ENCODE peak calls at places on chromosomes 4 and X, in seven cellular contexts. Z is ovary; R is PC-9; U is AG04450; P is CD4-positive, alpha-beta T cell; W is neural progenitor cell; V is upper lobe of right lung. G is an unnamed sample.

GRCh38 chrX:135914404-135914803 is 20.9 kb downstream of the SAGE1 start:
- DNase-seq in W (no peak), U (no peak), V (no peak), R (no peak), P (no peak), Z (no peak), G (no peak)

GRCh38 chrX:15594371-15594770 is 6.4 kb downstream of the ACE2 start:
- DNase-seq in W (no peak), V (no peak), R (no peak), U (no peak), P (no peak), Z (no peak), G (peak)

GRCh38 chr4:98612318-98613250 is 45.8 kb downstream of the TSPAN5 start:
- DNase-seq in V (no peak), P (no peak), W (peak), Z (no peak), R (no peak), U (no peak), G (no peak)

GRCh38 chr4:88211473-88212252 is 53.2 kb upstream of the ABCG2 start:
- DNase-seq in P (peak), U (peak), V (no peak), Z (peak), R (peak), W (peak), G (peak)

GRCh38 chrX:121987163-121987562 is 939.8 kb downstream of the GLUD2 start:
- DNase-seq in Z (no peak), U (no peak), W (no peak), R (no peak), P (no peak), V (no peak), G (no peak)

GRCh38 chr4:156754832-156755570 is 216.6 kb downstream of the PDGFC start:
- DNase-seq in P (no peak), R (no peak), W (no peak), Z (no peak), U (no peak), V (no peak), G (no peak)

GRCh38 chr4:63526251-63526650 is 883.0 kb downstream of the TECRL start:
- DNase-seq in W (no peak), R (no peak), P (no peak), V (no peak), U (no peak), Z (no peak), G (no peak)

GRCh38 chr4:13202731-13203519 is 281.2 kb downstream of the RAB28 start:
- DNase-seq in V (no peak), Z (no peak), R (no peak), W (no peak), P (no peak), U (no peak), G (no peak)

GRCh38 chrX:69318651-69319305 is 153.5 kb upstream of the PJA1 start:
- DNase-seq in V (no peak), R (no peak), U (no peak), Z (no peak), W (no peak), P (no peak), G (no peak)

GRCh38 chrX:48493890-48494364 is 14.9 kb upstream of the PORCN start:
- DNase-seq in U (no peak), P (no peak), V (no peak), W (peak), R (no peak), Z (no peak), G (no peak)

GRCh38 chr4:113540859-113541258 is 220.7 kb downstream of the CAMK2D start:
- DNase-seq in R (no peak), W (no peak), Z (no peak), V (no peak), U (no peak), P (no peak), G (no peak)

GRCh38 chr4:122710434-122711308 is 21.8 kb upstream of the BBS12 start:
- DNase-seq in Z (no peak), W (no peak), V (no peak), P (no peak), R (no peak), U (no peak), G (no peak)

GRCh38 chrX:54695816-54696487 is 102.1 kb downstream of the ITIH6 start:
- DNase-seq in V (no peak), U (no peak), W (no peak), Z (no peak), P (no peak), R (no peak), G (no peak)

GRCh38 chr4:189084671-189085070 is 856.0 kb upstream of the FRG1 start:
- DNase-seq in V (no peak), Z (no peak), P (no peak), R (no peak), W (no peak), U (no peak), G (no peak)

GRCh38 chr4:176150283-176150682 is 45.1 kb downstream of the SPATA4 start:
- DNase-seq in W (no peak), U (no peak), R (no peak), P (no peak), Z (no peak), V (no peak), G (peak)

GRCh38 chrX:20515841-20516461 is 249.2 kb upstream of the RPS6KA3 start:
- DNase-seq in P (no peak), R (peak), V (no peak), W (no peak), Z (no peak), U (peak), G (peak)

GRCh38 chr4:56681849-56682175 is 716 bp upstream of the HOPX start:
- DNase-seq in P (no peak), U (no peak), V (no peak), Z (no peak), W (no peak), R (no peak), G (no peak)

GRCh38 chrX:63508668-63509067 is 157.5 kb upstream of the SPIN4 start:
- DNase-seq in W (no peak), U (no peak), P (no peak), Z (no peak), R (no peak), V (no peak), G (no peak)

GRCh38 chr4:184100297-184100885 is 117.3 kb downstream of the ENPP6 start:
- DNase-seq in P (no peak), U (no peak), V (peak), Z (peak), W (peak), R (no peak), G (peak)

GRCh38 chr4:25863347-25863784 is 578 bp upstream of the SEL1L3 start:
- DNase-seq in R (no peak), Z (no peak), W (peak), U (no peak), P (no peak), V (peak), G (no peak)

GRCh38 chr4:2832309-2832980 is 11.2 kb upstream of the ADD1 start:
- DNase-seq in U (no peak), R (no peak), W (no peak), P (no peak), V (no peak), Z (peak), G (no peak)

DNA sequence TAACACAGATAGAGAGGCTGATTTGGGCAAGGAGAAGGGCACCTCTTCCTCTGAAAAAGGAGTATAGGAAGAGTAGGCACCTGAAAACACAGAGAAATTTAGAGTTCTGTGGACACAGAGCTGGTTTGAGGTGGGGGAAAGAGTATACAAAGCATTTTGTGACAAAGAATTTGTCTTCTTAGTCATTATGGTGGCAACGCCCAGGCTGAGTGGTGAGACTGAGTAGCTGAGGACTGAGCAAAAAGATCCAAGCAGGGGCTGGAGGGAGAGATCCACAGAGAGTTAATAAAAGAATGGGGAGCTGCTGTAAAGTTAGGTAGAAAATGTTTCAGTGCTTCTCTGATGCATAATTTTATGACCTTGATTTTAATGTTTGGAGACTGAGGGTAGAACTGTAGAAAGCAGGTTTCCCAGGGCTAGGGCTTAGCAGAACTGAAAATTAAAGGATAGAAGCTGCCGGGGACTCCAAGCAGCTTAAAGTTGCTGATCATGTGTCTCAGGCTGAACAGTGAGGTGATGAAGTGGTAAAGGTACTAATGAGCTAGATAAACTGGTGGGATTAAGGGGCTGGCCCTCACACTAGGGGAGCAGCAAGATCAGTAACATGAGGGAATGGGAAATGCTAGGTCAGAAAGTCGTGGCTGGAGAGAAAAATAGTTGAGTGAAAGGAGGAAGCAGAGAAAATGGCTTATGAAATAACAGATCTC is 118.9 kb downstream of the CEP44 start:
- DNase-seq in R (no peak), P (no peak), V (no peak), W (peak), U (no peak), Z (no peak), G (no peak)
- H3K27ac ChIP-seq in R (no peak), P (no peak), V (no peak), W (no peak), U (no peak), Z (no peak), G (no peak)

DNA sequence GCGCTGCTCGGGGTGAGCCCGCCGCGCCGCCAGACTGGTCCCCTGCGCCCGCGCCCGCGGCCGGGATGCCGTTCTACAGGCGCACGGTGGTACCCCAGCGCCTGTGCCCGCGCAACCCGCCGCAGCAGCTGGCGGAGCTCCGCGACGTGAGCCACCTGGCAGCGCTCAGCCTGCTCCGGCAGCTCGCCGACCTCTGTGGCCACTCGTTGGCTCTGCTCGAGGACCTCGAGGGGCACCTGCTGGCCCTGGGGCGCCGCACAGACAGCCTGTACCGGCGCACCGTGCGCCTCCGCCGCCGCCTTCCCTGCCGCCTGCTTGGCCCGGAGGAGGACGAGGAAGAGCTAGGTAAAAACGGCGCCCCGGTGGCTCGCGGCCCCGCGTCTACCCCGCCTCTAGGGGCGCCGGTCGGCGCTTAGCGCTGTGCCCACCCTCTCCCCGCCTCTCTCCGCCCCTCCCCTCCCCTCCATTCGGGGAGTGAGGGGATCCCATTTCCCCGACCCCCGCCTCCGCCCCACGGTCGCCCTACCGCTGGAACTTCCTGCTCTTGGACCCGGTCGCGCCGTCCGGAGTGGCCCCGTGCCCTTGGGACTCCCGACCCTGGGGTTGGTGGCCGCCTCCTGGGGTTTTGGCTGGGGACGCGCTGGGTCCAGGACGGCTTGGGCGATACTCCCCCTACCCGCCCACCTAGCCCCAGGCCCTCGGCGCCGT is 532 bp downstream of the NHSL2 start:
- DNase-seq in W (peak), P (peak), Z (peak), V (no peak), R (no peak), U (no peak), G (no peak)
- TF ChIP-seq CTCF in W (peak), P (peak), Z (no peak), V (peak), R (no peak), U (peak), G (no peak)

GRCh38 chr4:85498068-85498733 is 23.3 kb downstream of the ARHGAP24 start:
- DNase-seq in U (no peak), R (peak), V (peak), W (no peak), P (no peak), Z (peak), G (peak)
- H3K27ac ChIP-seq in U (no peak), R (peak), V (peak), W (no peak), P (no peak), Z (no peak), G (peak)

DNA sequence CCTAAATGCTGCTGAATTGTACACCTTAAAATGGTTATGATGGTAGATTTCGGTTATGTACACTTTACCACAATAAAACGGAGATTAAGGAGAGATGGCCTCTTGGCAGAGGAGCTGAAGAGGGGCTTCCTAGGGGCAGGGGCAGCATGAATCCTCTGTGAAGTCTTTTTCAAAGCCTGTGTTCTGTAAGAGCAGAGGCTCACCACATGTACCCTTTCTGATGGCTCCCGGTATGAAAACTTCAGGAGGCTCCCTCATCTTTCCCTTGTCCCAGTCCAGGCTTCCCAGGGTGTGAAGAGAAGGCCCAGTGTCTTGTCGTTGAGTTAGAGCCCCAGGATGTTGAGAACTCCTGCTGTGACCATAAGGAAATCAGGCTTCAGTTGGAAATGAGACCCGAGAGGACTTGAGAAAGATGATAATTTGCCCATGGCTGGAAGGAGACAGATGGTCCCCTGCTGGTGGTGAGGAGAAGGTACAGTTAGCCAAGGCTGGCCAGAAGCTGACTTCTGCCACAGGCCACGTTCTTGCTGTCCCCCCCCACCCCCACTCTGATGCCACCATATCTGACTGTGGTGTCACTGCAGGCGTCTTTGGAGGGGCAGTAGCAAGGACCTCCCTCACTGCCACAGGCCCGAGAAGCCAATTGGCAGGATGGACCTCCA is 31.8 kb upstream of the MTM1 start:
- DNase-seq in V (no peak), R (no peak), P (no peak), U (no peak), Z (no peak), W (no peak), G (no peak)
- TF ChIP-seq CTCF in V (peak), R (peak), P (no peak), U (peak), Z (no peak), W (no peak), G (no peak)